ENCODE peak calls at places on chromosomes 4 and X, in four cellular contexts. T, L, K and M are unnamed samples.

GRCh38 chr4:84673475-84674230 is 90.7 kb downstream of the CDS1 start:
- DNase-seq in L (no peak), K (no peak), T (no peak), M (no peak)

GRCh38 chrX:133402042-133402453 is 13.2 kb downstream of the GPC4 start:
- DNase-seq in K (no peak), T (no peak), L (no peak), M (no peak)

GRCh38 chrX:2697306-2697705 is 6.2 kb downstream of the CD99 start:
- DNase-seq in K (no peak), L (no peak), T (no peak), M (no peak)

GRCh38 chr4:39635023-39635422 is 3.6 kb downstream of the SMIM14 start:
- DNase-seq in L (no peak), K (peak; percentile 40), T (no peak), M (no peak)

GRCh38 chrX:115350696-115351408 is 61.3 kb downstream of the LUZP4 start:
- DNase-seq in K (no peak), T (no peak), L (no peak), M (no peak)

GRCh38 chr4:180091710-180092109 is 2151.5 kb upstream of the TENM3 start:
- DNase-seq in L (no peak), T (no peak), K (no peak), M (no peak)

GRCh38 chr4:26360864-26361263 is 40.0 kb downstream of the RBPJ start:
- DNase-seq in T (no peak), K (no peak), L (no peak), M (no peak)

GRCh38 chr4:80058740-80059139 is 14.3 kb downstream of the ANTXR2 start:
- DNase-seq in T (no peak), L (no peak), K (no peak), M (peak; percentile 26)

GRCh38 chrX:106932492-106932923 is 12.3 kb downstream of the CLDN2 start:
- DNase-seq in L (peak; percentile 78), K (no peak), T (peak; percentile 31), M (no peak)

GRCh38 chrX:21374994-21375794 is 976 bp downstream of the CNKSR2 start:
- DNase-seq in T (peak; percentile 5), K (peak; percentile 10), L (no peak), M (no peak)

GRCh38 chr4:140799686-140800225 is 43.6 kb upstream of the TBC1D9 start:
- DNase-seq in K (no peak), L (no peak), T (no peak), M (no peak)

GRCh38 chr4:184413227-184414064 is 60.9 kb downstream of the IRF2 start:
- DNase-seq in K (no peak), T (no peak), L (no peak), M (peak; percentile 37)

GRCh38 chrX:16807976-16808542 is 21.8 kb downstream of the TXLNG start:
- DNase-seq in K (no peak), T (peak; percentile 56), L (peak; percentile 64), M (peak; percentile 37)

GRCh38 chr4:114417214-114417613 is 181.4 kb upstream of the UGT8 start:
- DNase-seq in L (peak; percentile 2), T (no peak), K (no peak), M (no peak)

DNA sequence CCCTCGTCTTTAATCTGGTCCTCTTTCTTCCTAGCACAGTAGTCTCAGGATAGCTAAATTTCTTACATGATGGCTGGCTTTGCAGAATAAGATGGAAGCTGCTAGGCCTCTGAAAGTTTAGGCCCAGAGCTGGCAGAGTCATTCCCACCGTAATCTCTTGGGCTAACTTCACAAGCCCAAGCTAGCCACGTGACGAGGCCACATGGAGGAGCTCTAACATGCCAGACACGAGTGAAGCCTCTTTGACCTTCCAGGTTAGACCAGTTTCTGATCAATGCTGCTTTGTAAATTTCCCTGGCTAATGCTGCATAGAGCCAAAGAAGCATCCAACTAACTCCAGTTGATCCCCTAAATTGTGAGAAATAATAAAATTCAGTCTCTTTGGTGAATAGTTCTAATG is 9.5 kb upstream of the CENPE start:
- DNase-seq in L (peak; percentile 48), K (peak; percentile 49), T (no peak), M (no peak)
- TF ChIP-seq CTCF in L (peak; percentile 76), K (no peak), T (no peak), M (peak; percentile 37)

GRCh38 chr4:144873591-144873990 is 224.4 kb downstream of the ANAPC10 start:
- DNase-seq in K (no peak), T (no peak), L (no peak), M (no peak)

GRCh38 chr4:144868309-144868708 is 222.4 kb downstream of the HHIP start:
- DNase-seq in K (no peak), L (no peak), T (no peak), M (no peak)

GRCh38 chr4:144872508-144873293 is 225.3 kb downstream of the ANAPC10 start:
- DNase-seq in K (no peak), L (no peak), T (no peak), M (no peak)
- TF ChIP-seq NR3C1 in K (no peak), L (no peak), T (no peak), M (no peak)

DNA sequence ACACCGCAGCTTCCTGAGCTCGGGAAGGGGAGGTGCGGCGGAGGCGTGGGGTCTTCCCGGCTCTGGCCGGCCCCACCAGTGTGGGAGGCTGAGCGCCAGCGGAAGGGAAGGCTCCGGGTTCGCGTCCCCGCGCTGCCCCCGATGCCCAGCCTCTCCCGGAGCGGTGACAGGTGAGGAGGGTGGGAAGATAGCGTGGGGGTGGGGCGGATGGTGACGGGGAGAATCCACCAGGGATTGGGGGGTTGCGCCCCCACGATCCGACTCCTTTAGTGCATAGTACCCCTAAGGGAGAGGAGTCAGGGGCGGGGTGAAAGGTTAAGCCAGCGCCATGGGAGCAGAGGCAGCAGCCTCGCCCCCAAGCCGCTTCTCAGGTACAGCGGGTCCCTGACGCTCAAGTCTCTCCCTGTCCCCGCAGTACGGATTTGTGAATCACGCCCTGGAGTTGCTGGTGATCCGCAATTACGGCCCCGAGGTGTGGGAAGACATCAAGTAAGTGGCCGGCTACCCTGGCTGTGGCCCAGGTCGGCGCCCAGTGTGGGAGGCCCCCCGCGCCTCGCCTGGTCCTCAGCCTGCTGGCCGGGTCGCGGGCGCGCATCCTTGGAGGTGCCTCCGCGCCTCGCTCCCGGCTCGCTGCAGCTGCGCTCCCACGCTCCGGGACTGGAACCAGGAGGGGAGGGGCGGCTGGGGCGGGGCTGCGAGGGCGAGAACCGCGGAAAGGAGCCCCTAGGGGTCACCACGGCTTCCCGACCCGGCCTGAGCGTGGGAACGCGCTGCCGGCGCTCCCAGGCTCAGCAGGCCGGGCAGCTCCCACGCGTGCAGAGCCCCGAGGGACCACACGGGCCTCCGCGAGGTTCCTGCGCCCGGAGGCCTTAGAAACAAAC is 791 bp downstream of the GUCY1B1 start:
- DNase-seq in K (peak; percentile 50), T (peak; percentile 5), L (no peak), M (peak; percentile 7)
- TF ChIP-seq CTCF in K (no peak), T (no peak), L (no peak), M (no peak)

GRCh38 chrX:47752685-47753084 is 84.0 kb upstream of the ZNF81 start:
- DNase-seq in L (no peak), K (no peak), T (no peak), M (peak; percentile 15)
- TF ChIP-seq NR3C1 in L (no peak), K (no peak), T (no peak), M (no peak)

GRCh38 chrX:12891167-12891566 is 15.3 kb upstream of the TLR8 start:
- DNase-seq in T (no peak), L (no peak), K (no peak), M (no peak)

GRCh38 chrX:12895856-12896255 is 10.6 kb upstream of the TLR8 start:
- DNase-seq in K (no peak), L (no peak), T (no peak), M (no peak)

GRCh38 chrX:12896935-12897334 is 9.5 kb upstream of the TLR8 start:
- DNase-seq in L (no peak), T (no peak), K (no peak), M (no peak)

GRCh38 chrX:12891915-12892506 is 14.4 kb upstream of the TLR8 start:
- DNase-seq in L (no peak), K (no peak), T (no peak), M (no peak)

GRCh38 chrX:12894074-12894691 is 12.2 kb upstream of the TLR8 start:
- DNase-seq in K (peak; percentile 28), L (peak; percentile 28), T (peak; percentile 33), M (peak; percentile 57)
- TF ChIP-seq CTCF in K (no peak), L (peak; percentile 70), T (peak; percentile 50), M (peak; percentile 74)

GRCh38 chr4:103152381-103152780 is 45.8 kb downstream of the CENPE start:
- DNase-seq in T (no peak), L (no peak), K (no peak), M (no peak)

GRCh38 chr4:103156107-103156506 is 42.0 kb downstream of the CENPE start:
- DNase-seq in T (no peak), L (no peak), K (no peak), M (no peak)

GRCh38 chr4:103144926-103145325 is 45.3 kb upstream of the BDH2 start:
- DNase-seq in K (no peak), L (no peak), T (no peak), M (no peak)

DNA sequence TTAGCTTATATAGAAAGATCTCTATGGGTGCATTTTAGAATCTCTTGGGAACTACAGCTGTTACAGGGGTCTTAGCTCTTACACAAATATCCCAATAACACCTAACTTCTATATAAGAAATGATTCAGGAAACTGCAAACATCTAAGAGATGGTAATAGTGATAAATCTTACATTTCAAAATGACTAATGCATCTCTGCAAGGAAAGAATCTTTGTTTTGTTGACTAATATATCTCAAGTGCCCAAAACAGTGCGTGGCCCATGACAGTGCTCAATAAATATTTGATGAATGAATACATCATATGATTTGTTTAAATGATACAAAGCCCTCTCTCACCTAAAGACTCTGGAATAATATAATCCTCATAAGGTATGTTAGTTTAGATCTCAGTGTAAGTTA is 47.5 kb downstream of the CENPE start:
- DNase-seq in K (no peak), L (no peak), T (peak; percentile 2), M (no peak)
- TF ChIP-seq NR3C1 in K (no peak), L (no peak), T (no peak), M (no peak)

GRCh38 chr4:127604949-127605709 is 27.6 kb upstream of the INTU start:
- DNase-seq in L (peak; percentile 29), K (peak; percentile 69), T (no peak), M (peak; percentile 17)

GRCh38 chr4:127598656-127599055 is 34.1 kb upstream of the INTU start:
- DNase-seq in T (no peak), L (peak; percentile 5), K (no peak), M (no peak)

GRCh38 chr4:127606823-127607222 is 25.9 kb upstream of the INTU start:
- DNase-seq in L (no peak), T (no peak), K (no peak), M (no peak)

DNA sequence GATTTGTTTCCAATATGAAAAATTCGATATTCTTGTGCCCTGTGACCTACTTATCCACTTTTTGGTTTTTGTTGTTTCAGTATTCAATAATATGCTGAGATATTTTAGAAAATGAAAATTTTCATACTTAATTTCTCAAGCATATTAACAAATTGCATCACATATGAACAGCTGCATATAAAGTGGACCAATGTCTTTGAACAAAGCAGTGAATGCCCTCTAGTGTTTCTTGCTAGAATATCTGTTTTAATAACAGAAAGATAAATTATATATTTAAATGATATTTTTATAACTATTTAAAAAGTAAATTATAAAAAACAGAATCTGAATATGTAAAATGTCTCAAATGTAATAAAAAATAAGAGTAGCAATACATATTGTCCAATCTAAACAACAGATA is 31.7 kb upstream of the INTU start:
- DNase-seq in T (no peak), L (no peak), K (no peak), M (no peak)
- TF ChIP-seq CTCF in T (peak; percentile 27), L (no peak), K (no peak), M (peak; percentile 42)

DNA sequence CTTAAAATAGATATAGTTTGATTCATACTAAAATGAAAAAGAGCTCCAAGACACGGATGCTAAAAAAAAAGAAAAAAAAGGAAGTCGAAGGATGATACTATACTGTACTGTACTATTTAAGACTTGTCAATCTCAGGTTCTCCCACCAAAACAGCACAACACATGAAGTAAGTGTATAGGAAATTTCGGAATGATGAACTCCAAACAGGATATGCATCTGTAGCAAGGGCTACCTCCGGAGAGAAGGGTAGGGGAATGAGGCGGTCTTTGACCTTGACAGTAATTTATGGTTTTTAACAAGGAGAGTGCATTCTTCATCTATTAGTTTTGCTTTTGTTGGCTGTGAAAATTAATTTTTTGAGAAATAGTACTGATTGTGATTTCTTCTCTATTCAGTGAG is 541 bp upstream of the FIP1L1 start:
- DNase-seq in L (no peak), T (no peak), K (no peak), M (no peak)
- TF ChIP-seq NR3C1 in L (no peak), T (no peak), K (no peak), M (no peak)